ENCODE peak calls at places on chromosomes 7 and 10, in seven cellular contexts. U, F, K, Z, Y, I and P are unnamed samples.

GRCh38 chr7:101550641-101551531 is 78.2 kb downstream of the MYL10 start:
- DNase-seq in U (no peak), F (no peak), K (no peak), Z (peak), Y (no peak), I (peak), P (no peak)

GRCh38 chr10:58546722-58547121 is 34.0 kb downstream of the BICC1 start:
- DNase-seq in U (no peak), F (no peak), K (no peak), Z (no peak), Y (no peak), I (no peak), P (no peak)

GRCh38 chr7:142332421-142332820 is 74.6 kb upstream of the PRSS58 start:
- DNase-seq in U (no peak), F (no peak), K (no peak), Z (no peak), Y (no peak), I (no peak), P (no peak)

GRCh38 chr7:77655836-77656455 is 40.3 kb upstream of the RSBN1L start:
- DNase-seq in U (no peak), F (no peak), K (no peak), Z (no peak), Y (peak), I (no peak), P (peak)

GRCh38 chr10:132460691-132461090 is 63.7 kb downstream of the PWWP2B start:
- DNase-seq in U (no peak), F (no peak), K (no peak), Z (no peak), Y (no peak), I (peak), P (no peak)

GRCh38 chr7:100247152-100247757 is 27.5 kb downstream of the PVRIG start:
- DNase-seq in U (no peak), F (no peak), K (peak), Z (peak), Y (peak), I (peak), P (peak)

GRCh38 chr7:137591444-137591843 is 247.9 kb upstream of the PTN start:
- DNase-seq in U (no peak), F (no peak), K (peak), Z (peak), Y (peak), I (no peak), P (peak)

GRCh38 chr10:65570143-65571010 is 1355.5 kb upstream of the LRRTM3 start:
- DNase-seq in U (no peak), F (peak), K (peak), Z (peak), Y (peak), I (peak), P (peak)

GRCh38 chr7:128923411-128923800 is 12.9 kb upstream of the KCP start:
- DNase-seq in U (no peak), F (no peak), K (no peak), Z (no peak), Y (no peak), I (no peak), P (no peak)

GRCh38 chr10:52066383-52066782 is 247.7 kb upstream of the DKK1 start:
- DNase-seq in U (no peak), F (no peak), K (no peak), Z (peak), Y (no peak), I (no peak), P (no peak)

GRCh38 chr10:97427571-97428179 is 1.7 kb downstream of the PGAM1 start:
- DNase-seq in U (no peak), F (no peak), K (peak), Z (peak), Y (peak), I (peak), P (no peak)

GRCh38 chr10:42979730-42980467 is 97.0 kb upstream of the RET start:
- DNase-seq in U (no peak), F (no peak), K (no peak), Z (no peak), Y (no peak), I (no peak), P (no peak)

GRCh38 chr7:159370-160270 is 32.8 kb upstream of the FAM20C start:
- DNase-seq in U (no peak), F (no peak), K (no peak), Z (no peak), Y (no peak), I (no peak), P (no peak)

GRCh38 chr10:101851411-101852116 is 8.0 kb upstream of the KCNIP2 start:
- DNase-seq in U (no peak), F (no peak), K (no peak), Z (no peak), Y (peak), I (no peak), P (no peak)

GRCh38 chr7:23873306-23873705 is 163.3 kb downstream of the STK31 start:
- DNase-seq in U (no peak), F (no peak), K (no peak), Z (no peak), Y (no peak), I (no peak), P (no peak)